ENCODE peak calls at places on chromosomes 6 and 20, in ten cellular contexts. S, N, R, J, W, I, T, C, O and D are unnamed samples.

GRCh38 chr6:149328083-149328482 is 10.6 kb downstream of the TAB2 start:
- DNase-seq in S (no peak), N (no peak), R (no peak), J (no peak), W (no peak), I (no peak), T (no peak), C (no peak), O (no peak), D (no peak)

GRCh38 chr6:167689751-167690150 is 137.0 kb upstream of the AFDN start:
- DNase-seq in S (no peak), N (no peak), R (peak; percentile 73), J (no peak), W (peak; percentile 25), I (no peak), T (no peak), C (no peak), O (no peak), D (no peak)

GRCh38 chr6:109770047-109770446 is 79.0 kb downstream of the FIG4 start:
- DNase-seq in S (no peak), N (no peak), R (no peak), J (no peak), W (no peak), I (no peak), T (no peak), C (no peak), O (no peak), D (no peak)

GRCh38 chr6:38716825-38717224 is 1.7 kb downstream of the DNAH8 start:
- DNase-seq in S (no peak), N (no peak), R (no peak), J (no peak), W (no peak), I (no peak), T (no peak), C (no peak), O (no peak), D (no peak)

GRCh38 chr6:13943943-13944342 is 19.2 kb downstream of the RNF182 start:
- DNase-seq in S (no peak), N (no peak), R (no peak), J (no peak), W (no peak), I (no peak), T (no peak), C (no peak), O (no peak), D (no peak)

GRCh38 chr20:50551288-50551687 is 41.1 kb downstream of the PTPN1 start:
- DNase-seq in S (no peak), N (no peak), R (no peak), J (no peak), W (no peak), I (no peak), T (no peak), C (no peak), O (no peak), D (no peak)

GRCh38 chr6:166228839-166229528 is 61.3 kb upstream of the TBXT start:
- DNase-seq in S (no peak), N (no peak), R (no peak), J (no peak), W (no peak), I (no peak), T (no peak), C (no peak), O (no peak), D (no peak)

GRCh38 chr6:105926318-105926717 is 159.8 kb upstream of the PRDM1 start:
- DNase-seq in S (no peak), N (no peak), R (no peak), J (no peak), W (no peak), I (no peak), T (no peak), C (no peak), O (no peak), D (no peak)

GRCh38 chr20:25081065-25081729 is 744 bp downstream of the VSX1 start:
- DNase-seq in S (peak; percentile 29), N (no peak), R (no peak), J (peak; percentile 94), W (no peak), I (peak; percentile 42), T (no peak), C (no peak), O (no peak), D (no peak)
- TF ChIP-seq CTCF in S (no peak), N (no peak), R (no peak), J (peak; percentile 45), W (no peak), I (no peak), T (no peak), C (peak; percentile 37), O (no peak), D (no peak)

GRCh38 chr6:143513410-143513809 is 1.9 kb upstream of the FUCA2 start:
- DNase-seq in S (no peak), N (no peak), R (no peak), J (peak; percentile 87), W (no peak), I (no peak), T (no peak), C (peak; percentile 38), O (peak; percentile 25), D (no peak)
- TF ChIP-seq CTCF in S (peak; percentile 13), N (peak; percentile 34), R (peak; percentile 50), J (peak; percentile 83), W (peak; percentile 20), I (no peak), T (peak; percentile 34), C (peak; percentile 74), O (peak; percentile 66), D (peak; percentile 76)

GRCh38 chr6:28651161-28651560 is 125.5 kb downstream of the GPX5 start:
- DNase-seq in S (no peak), N (no peak), R (no peak), J (no peak), W (no peak), I (no peak), T (no peak), C (no peak), O (no peak), D (no peak)

GRCh38 chr6:28657367-28657755 is 131.7 kb downstream of the GPX5 start:
- DNase-seq in S (no peak), N (no peak), R (no peak), J (no peak), W (no peak), I (no peak), T (no peak), C (no peak), O (no peak), D (no peak)

GRCh38 chr6:28655164-28655563 is 129.5 kb downstream of the GPX5 start:
- DNase-seq in S (no peak), N (no peak), R (no peak), J (no peak), W (no peak), I (no peak), T (no peak), C (no peak), O (no peak), D (no peak)

GRCh38 chr6:28656715-28657114 is 131.0 kb downstream of the GPX5 start:
- DNase-seq in S (no peak), N (no peak), R (no peak), J (no peak), W (no peak), I (no peak), T (no peak), C (no peak), O (no peak), D (no peak)

GRCh38 chr6:28653876-28654275 is 128.2 kb downstream of the GPX5 start:
- DNase-seq in S (no peak), N (no peak), R (no peak), J (no peak), W (no peak), I (no peak), T (no peak), C (no peak), O (no peak), D (no peak)
- TF ChIP-seq CTCF in S (no peak), N (no peak), R (no peak), J (no peak), W (no peak), I (no peak), T (no peak), C (no peak), O (no peak), D (no peak)

GRCh38 chr6:30615219-30615957 is 1.7 kb downstream of the PPP1R10 start:
- DNase-seq in S (no peak), N (peak; percentile 66), R (no peak), J (peak; percentile 63), W (peak; percentile 54), I (no peak), T (peak; percentile 91), C (peak; percentile 83), O (peak; percentile 91), D (peak; percentile 74)
- TF ChIP-seq CTCF in S (no peak), N (no peak), R (no peak), J (no peak), W (no peak), I (no peak), T (no peak), C (peak; percentile 4), O (no peak), D (no peak)

GRCh38 chr6:3553254-3553653 is 96.4 kb upstream of the SLC22A23 start:
- DNase-seq in S (no peak), N (no peak), R (no peak), J (no peak), W (no peak), I (no peak), T (no peak), C (no peak), O (no peak), D (no peak)

GRCh38 chr6:3546121-3546520 is 89.3 kb upstream of the SLC22A23 start:
- DNase-seq in S (no peak), N (no peak), R (no peak), J (peak; percentile 11), W (no peak), I (no peak), T (no peak), C (peak; percentile 64), O (no peak), D (no peak)

GRCh38 chr6:3545156-3545555 is 88.3 kb upstream of the SLC22A23 start:
- DNase-seq in S (no peak), N (no peak), R (no peak), J (peak; percentile 11), W (no peak), I (no peak), T (no peak), C (no peak), O (no peak), D (no peak)

GRCh38 chr6:3551716-3552511 is 95.1 kb upstream of the SLC22A23 start:
- DNase-seq in S (no peak), N (no peak), R (no peak), J (no peak), W (no peak), I (no peak), T (no peak), C (no peak), O (no peak), D (no peak)

GRCh38 chr6:3549314-3549940 is 92.6 kb upstream of the SLC22A23 start:
- DNase-seq in S (no peak), N (no peak), R (no peak), J (peak; percentile 14), W (no peak), I (peak; percentile 18), T (no peak), C (no peak), O (no peak), D (no peak)
- TF ChIP-seq CTCF in S (no peak), N (no peak), R (no peak), J (no peak), W (no peak), I (no peak), T (no peak), C (no peak), O (no peak), D (no peak)